ENCODE peak calls at places on chromosomes 16 and 17, in seven cellular contexts. X, M, Y, L, F, K and I are unnamed samples. For H3K36me3, the result is how much of the 10 kb centered on the place peaks cover.

GRCh38 chr17:27241346-27241946 is 52.5 kb upstream of the WSB1 start:
- DNase-seq in L (peak), F (peak), Y (no peak), M (no peak), K (no peak), X (no peak), I (peak)

GRCh38 chr16:72995151-72995881 is 52.6 kb downstream of the ZFHX3 start:
- DNase-seq in F (no peak), X (peak), M (no peak), Y (peak), K (no peak), L (no peak), I (no peak)

GRCh38 chr16:56481468-56482112 is 30.2 kb downstream of the OGFOD1 start:
- DNase-seq in L (peak), K (no peak), Y (no peak), M (no peak), X (no peak), F (peak), I (no peak)

GRCh38 chr17:61325382-61326073 is 74.1 kb upstream of the TBX2 start:
- DNase-seq in X (no peak), K (no peak), F (peak), Y (no peak), L (peak), M (no peak), I (no peak)

GRCh38 chr17:1485748-1486376 is 6.6 kb downstream of the MYO1C start:
- DNase-seq in K (peak), X (peak), Y (peak), F (peak), M (peak), L (peak), I (peak)

GRCh38 chr17:78506454-78507309 is 70.5 kb downstream of the DNAH17 start:
- DNase-seq in L (no peak), F (no peak), X (no peak), Y (no peak), M (peak), K (no peak), I (no peak)

GRCh38 chr16:69171325-69172095 is 15.5 kb upstream of the SNTB2 start:
- DNase-seq in K (no peak), M (no peak), Y (no peak), L (peak), F (peak), X (no peak), I (no peak)

GRCh38 chr16:31386157-31386984 is 6.8 kb upstream of the ITGAD start:
- DNase-seq in L (peak), F (peak), M (peak), Y (no peak), K (no peak), X (no peak), I (no peak)

GRCh38 chr16:55403464-55403863 is 75.5 kb upstream of the MMP2 start:
- DNase-seq in M (no peak), L (no peak), X (no peak), F (no peak), Y (no peak), K (no peak), I (no peak)

GRCh38 chr16:24114876-24115275 is 141.3 kb upstream of the CACNG3 start:
- DNase-seq in K (no peak), L (no peak), F (no peak), X (no peak), M (no peak), Y (no peak), I (no peak)

GRCh38 chr16:4936181-4936990 is 562 bp downstream of the PPL start:
- DNase-seq in M (no peak), K (no peak), Y (peak), X (peak), L (no peak), F (no peak), I (no peak)

GRCh38 chr16:19909750-19910322 is 25.2 kb upstream of the GPRC5B start:
- DNase-seq in Y (no peak), X (no peak), L (no peak), K (no peak), M (no peak), F (no peak), I (no peak)

GRCh38 chr17:5873781-5874180 is 196.4 kb upstream of the WSCD1 start:
- DNase-seq in Y (no peak), K (no peak), M (no peak), X (no peak), L (no peak), F (no peak), I (no peak)

GRCh38 chr17:42282478-42283080 is 5.7 kb upstream of the STAT5A start:
- DNase-seq in Y (no peak), M (peak), K (no peak), X (no peak), F (no peak), L (no peak), I (no peak)

GRCh38 chr17:11557727-11558452 is 40.4 kb upstream of the DNAH9 start:
- DNase-seq in Y (no peak), M (no peak), X (no peak), L (no peak), F (no peak), K (no peak), I (no peak)

GRCh38 chr16:62041401-62041800 is 5.2 kb upstream of the CDH8 start:
- DNase-seq in M (no peak), L (no peak), X (no peak), K (no peak), F (peak), Y (peak), I (no peak)

GRCh38 chr17:2122641-2123302 is 67.9 kb downstream of the HIC1 start:
- DNase-seq in X (peak), K (no peak), F (peak), Y (peak), L (peak), M (peak), I (peak)

GRCh38 chr16:78794581-78795300 is 695.3 kb downstream of the WWOX start:
- DNase-seq in L (no peak), K (no peak), Y (no peak), F (no peak), M (no peak), X (no peak), I (no peak)

GRCh38 chr17:40419559-40420331 is 2.0 kb upstream of the TOP2A start:
- DNase-seq in X (no peak), F (no peak), Y (peak), L (no peak), K (no peak), M (no peak), I (no peak)

GRCh38 chr17:67178555-67178954 is 66.4 kb downstream of the HELZ start:
- DNase-seq in F (no peak), Y (no peak), L (no peak), K (no peak), X (no peak), M (no peak), I (no peak)

GRCh38 chr16:24997665-24998064 is 17.5 kb downstream of the ARHGAP17 start:
- DNase-seq in X (no peak), M (no peak), Y (no peak), L (no peak), F (no peak), K (no peak), I (no peak)

GRCh38 chr17:21275579-21276339 is 8.8 kb upstream of the MAP2K3 start:
- DNase-seq in K (peak), L (peak), F (peak), X (peak), Y (peak), M (peak), I (peak)

GRCh38 chr16:2199095-2199494 is 2.7 kb upstream of the CASKIN1 start:
- DNase-seq in Y (no peak), M (no peak), X (no peak), K (no peak), F (no peak), L (no peak), I (no peak)

GRCh38 chr16:76293980-76294690 is 16.9 kb downstream of the CNTNAP4 start:
- DNase-seq in L (no peak), M (no peak), K (no peak), X (no peak), Y (no peak), F (no peak), I (no peak)

GRCh38 chr16:11511801-11512200 is 74.9 kb downstream of the LITAF start:
- DNase-seq in L (no peak), X (no peak), Y (no peak), F (no peak), K (no peak), M (no peak), I (no peak)

GRCh38 chr17:46942441-46943217 is 19.7 kb downstream of the GOSR2 start:
- DNase-seq in X (peak), K (no peak), M (peak), L (peak), Y (peak), F (peak), I (no peak)

GRCh38 chr16:8863594-8864424 is 5.0 kb downstream of the CARHSP1 start:
- DNase-seq in Y (peak), F (no peak), L (no peak), M (no peak), X (peak), K (no peak), I (no peak)

DNA sequence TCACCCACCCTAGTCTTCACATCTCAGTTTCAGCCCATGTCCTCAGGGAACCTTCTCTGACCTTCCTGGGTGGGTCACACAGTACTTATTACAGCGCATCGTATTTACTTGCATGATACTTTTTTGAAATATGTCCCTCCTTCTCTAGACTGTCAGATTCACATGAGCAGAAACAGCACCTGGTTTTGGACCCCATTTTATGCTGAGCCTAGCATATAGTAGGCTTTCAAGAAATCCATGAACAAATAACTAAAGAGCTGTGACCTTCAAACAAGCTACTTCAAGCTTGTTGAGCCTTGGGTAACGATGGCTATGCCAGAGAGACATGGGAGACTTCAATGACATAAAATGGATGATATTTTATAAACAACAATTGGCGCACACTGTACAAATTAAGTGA is 150.3 kb downstream of the GRIN2A start:
- DNase-seq in L (no peak), Y (no peak), M (no peak), F (no peak), X (no peak), K (no peak), I (no peak)
- H3K36me3 ChIP-seq in L (under half), Y (under half), M (under half), F (under half), X (under half), K (under half), I (under half)

GRCh38 chr17:38364741-38365140 is 13.1 kb downstream of the SOCS7 start:
- DNase-seq in K (no peak), F (no peak), X (no peak), Y (no peak), L (no peak), M (no peak), I (no peak)

DNA sequence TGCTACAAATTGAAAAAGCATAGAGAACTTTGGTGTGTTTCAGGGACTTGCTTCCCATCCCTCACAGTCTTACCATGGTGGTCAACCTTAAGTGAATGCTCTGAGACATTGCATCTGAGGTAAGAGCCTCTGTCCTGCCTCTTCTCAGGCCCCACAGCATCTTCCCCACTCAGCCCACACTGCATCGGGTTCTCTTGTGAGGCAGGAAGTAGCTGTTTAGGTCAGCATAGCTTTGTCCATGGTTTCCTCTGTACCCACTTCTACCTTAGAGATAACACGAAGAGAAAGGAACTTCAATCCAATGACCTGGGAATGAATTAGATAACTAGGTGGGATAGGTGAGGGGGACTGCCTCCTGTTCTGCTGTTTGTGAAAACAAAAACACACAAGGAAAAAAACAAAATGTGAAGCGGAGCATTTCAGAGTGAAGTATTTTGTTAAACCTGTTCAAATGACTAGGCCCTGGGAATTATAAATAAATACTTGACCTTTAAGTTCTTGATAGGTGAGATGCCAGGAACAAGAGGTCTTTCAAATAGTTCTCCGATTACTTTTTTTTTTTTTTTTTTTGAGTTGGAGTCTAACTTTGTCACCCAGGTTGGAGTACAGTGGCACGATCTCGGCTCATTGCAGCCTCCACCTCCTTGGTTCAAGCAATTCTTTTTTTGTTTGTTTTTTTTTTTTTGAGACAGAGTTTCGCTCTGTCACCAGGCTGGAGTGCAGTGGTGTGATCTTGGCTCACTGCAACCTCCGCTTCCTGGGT is 17.7 kb downstream of the SOCS7 start:
- DNase-seq in L (no peak), Y (no peak), M (no peak), F (no peak), X (no peak), K (no peak), I (no peak)
- H3K36me3 ChIP-seq in L (under half), Y (under half), M (under half), F (under half), X (under half), K (under half), I (under half)

DNA sequence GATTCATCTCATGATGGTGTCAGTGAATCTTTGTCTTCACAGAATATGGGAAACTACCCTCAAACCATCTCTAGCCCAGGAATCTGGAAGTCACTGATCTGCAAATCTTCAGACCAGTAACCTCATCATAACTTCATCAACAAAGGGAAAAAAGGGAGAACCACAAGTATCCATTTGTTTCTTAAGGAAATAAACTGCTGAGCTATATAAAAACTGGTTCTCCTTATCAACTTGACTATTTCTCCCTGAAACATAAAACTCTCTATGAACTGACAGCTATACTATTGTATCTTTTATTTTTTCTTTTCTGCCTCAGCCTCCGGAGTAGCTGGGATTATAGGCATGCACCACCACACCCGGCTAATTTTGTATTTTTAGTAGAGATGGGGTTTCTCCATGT is 39.3 kb downstream of the TRIM37 start:
- DNase-seq in L (no peak), F (no peak), Y (no peak), K (no peak), M (no peak), X (no peak), I (no peak)
- H3K36me3 ChIP-seq in L (under half), F (under half), Y (under half), K (under half), M (under half), X (under half), I (under half)

GRCh38 chr17:82936768-82937171 is 96.9 kb upstream of the ZNF750 start:
- DNase-seq in K (no peak), Y (no peak), X (no peak), M (peak), L (no peak), F (no peak), I (no peak)

GRCh38 chr17:82938486-82939212 is 98.8 kb upstream of the ZNF750 start:
- DNase-seq in Y (no peak), X (no peak), L (no peak), K (no peak), M (peak), F (no peak), I (no peak)

GRCh38 chr17:82939213-82940030 is 99.6 kb upstream of the ZNF750 start:
- DNase-seq in L (no peak), F (no peak), M (peak), X (no peak), K (no peak), Y (no peak), I (no peak)

GRCh38 chr17:82935944-82936767 is 96.3 kb upstream of the ZNF750 start:
- DNase-seq in Y (peak), K (no peak), F (no peak), X (no peak), M (peak), L (no peak), I (no peak)

DNA sequence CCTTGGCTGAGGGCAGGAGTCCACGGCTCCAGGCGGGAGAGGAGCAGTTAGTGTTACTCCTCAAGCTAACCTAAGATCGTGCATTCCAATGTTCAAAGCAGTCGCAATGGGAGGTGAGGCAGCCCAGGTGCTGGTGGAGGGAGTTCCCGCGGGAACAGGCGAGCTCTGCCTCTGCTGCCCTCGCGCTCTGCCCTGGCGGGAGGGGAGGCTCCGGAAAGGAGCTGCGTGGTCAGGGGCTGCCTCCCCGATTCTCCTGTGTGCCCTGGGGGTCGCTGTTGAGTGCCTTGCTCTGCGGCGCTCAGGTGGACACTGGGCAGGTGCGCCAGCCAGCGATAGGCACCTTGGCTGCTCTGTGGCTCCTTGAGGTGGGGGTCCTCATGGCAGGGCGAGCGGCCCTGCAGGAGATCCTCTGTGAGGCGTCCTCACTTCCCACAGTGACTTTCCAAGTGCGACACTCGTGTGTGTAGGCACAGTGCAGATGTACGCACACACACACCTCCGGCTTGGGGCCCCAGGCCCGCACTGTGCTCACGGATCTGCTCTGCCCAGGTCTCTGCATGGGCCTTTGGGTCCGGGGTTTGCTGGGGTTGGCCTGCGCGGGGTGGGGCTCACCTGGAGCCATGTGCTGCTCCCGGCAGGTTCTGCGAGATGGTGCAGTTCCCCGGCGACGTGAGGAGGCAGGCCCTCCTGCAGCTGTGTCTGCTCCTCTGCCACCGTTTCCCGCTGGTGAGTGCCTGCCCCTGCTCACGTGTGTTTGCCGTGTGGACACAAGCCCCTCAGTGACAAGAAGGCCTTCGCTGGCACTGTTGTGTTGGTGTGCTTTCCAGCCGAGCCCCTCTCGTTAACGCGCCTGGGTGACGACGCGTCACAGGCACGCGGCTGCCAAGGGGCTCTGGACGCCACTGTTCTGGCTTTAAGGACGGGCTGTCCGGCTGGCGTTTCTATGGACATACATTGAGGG is 97.9 kb upstream of the ZNF750 start:
- DNase-seq in M (peak), L (no peak), X (peak), K (no peak), F (no peak), Y (no peak), I (no peak)
- H3K36me3 ChIP-seq in M (under half), L (under half), X (under half), K (half or more), F (under half), Y (under half), I (under half)

DNA sequence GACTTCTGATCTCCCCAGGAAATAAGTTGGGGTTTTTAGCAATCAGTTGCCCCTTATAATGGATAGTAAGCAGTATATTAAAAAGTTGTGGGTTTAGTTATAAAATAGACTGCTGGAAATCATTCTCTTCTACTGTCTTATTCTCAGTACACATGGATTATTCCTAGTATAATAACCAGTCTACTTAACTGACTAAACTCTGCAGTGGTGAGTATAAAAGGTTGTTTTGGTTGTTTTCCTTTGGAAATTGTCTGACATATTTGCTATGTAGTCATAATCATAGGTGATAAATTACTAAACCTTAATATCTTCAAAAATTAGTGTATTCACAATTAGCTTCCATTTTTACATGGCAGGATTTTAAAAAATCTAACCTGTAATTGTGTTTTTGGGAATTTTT is 31.4 kb downstream of the CTCF start:
- DNase-seq in Y (no peak), F (no peak), K (no peak), L (no peak), X (no peak), M (no peak), I (no peak)
- H3K36me3 ChIP-seq in Y (under half), F (under half), K (under half), L (under half), X (under half), M (under half), I (under half)

GRCh38 chr17:77499699-77500435 is 359.1 kb downstream of the SEC14L1 start:
- DNase-seq in L (no peak), F (no peak), X (no peak), M (peak), Y (no peak), K (no peak), I (peak)
- H3K36me3 ChIP-seq in L (half or more), F (under half), X (under half), M (under half), Y (under half), K (under half), I (under half)